ENCODE peak calls at places on chromosomes 1 and 21, in nine cellular contexts. One of them, this sample, is unnamed.

GRCh38 chr21:42336065-42336464 is 14.7 kb downstream of the TFF2 start:
- DNase-seq in hypothalamus: no peak
- DNase-seq in ascending aorta: no peak
- DNase-seq in HEK293T: no peak
- DNase-seq in endodermal cell: peak
- DNase-seq in left lung: no peak
- DNase-seq in PC-3: no peak
- DNase-seq in NCI-H446: no peak
- DNase-seq in LoVo: no peak
- DNase-seq in this sample: no peak

GRCh38 chr1:46526013-46526688 is 25.3 kb downstream of the KNCN start:
- DNase-seq in NCI-H446: no peak
- DNase-seq in hypothalamus: no peak
- DNase-seq in left lung: peak
- DNase-seq in ascending aorta: no peak
- DNase-seq in PC-3: no peak
- DNase-seq in endodermal cell: no peak
- DNase-seq in HEK293T: no peak
- DNase-seq in LoVo: no peak
- DNase-seq in this sample: no peak

GRCh38 chr21:37984416-37984815 is 68.2 kb upstream of the KCNJ6 start:
- DNase-seq in PC-3: peak
- DNase-seq in NCI-H446: no peak
- DNase-seq in HEK293T: no peak
- DNase-seq in hypothalamus: no peak
- DNase-seq in endodermal cell: no peak
- DNase-seq in ascending aorta: no peak
- DNase-seq in left lung: no peak
- DNase-seq in LoVo: peak
- DNase-seq in this sample: no peak

GRCh38 chr1:75999034-75999433 is 66.8 kb upstream of the ASB17 start:
- DNase-seq in LoVo: no peak
- DNase-seq in left lung: no peak
- DNase-seq in hypothalamus: no peak
- DNase-seq in NCI-H446: no peak
- DNase-seq in HEK293T: no peak
- DNase-seq in PC-3: no peak
- DNase-seq in endodermal cell: no peak
- DNase-seq in ascending aorta: no peak
- DNase-seq in this sample: no peak

GRCh38 chr1:11515403-11516300 is 36.7 kb downstream of the DISP3 start:
- DNase-seq in NCI-H446: no peak
- DNase-seq in HEK293T: no peak
- DNase-seq in LoVo: no peak
- DNase-seq in endodermal cell: no peak
- DNase-seq in left lung: peak
- DNase-seq in hypothalamus: no peak
- DNase-seq in ascending aorta: no peak
- DNase-seq in PC-3: no peak
- DNase-seq in this sample: no peak

GRCh38 chr1:45658171-45658570 is 28.2 kb downstream of the GPBP1L1 start:
- DNase-seq in HEK293T: no peak
- DNase-seq in endodermal cell: no peak
- DNase-seq in hypothalamus: no peak
- DNase-seq in NCI-H446: no peak
- DNase-seq in ascending aorta: no peak
- DNase-seq in left lung: no peak
- DNase-seq in PC-3: no peak
- DNase-seq in LoVo: no peak
- DNase-seq in this sample: no peak

GRCh38 chr1:160078392-160079195 is 2.7 kb upstream of the KCNJ9 start:
- DNase-seq in LoVo: peak
- DNase-seq in ascending aorta: no peak
- DNase-seq in HEK293T: peak
- DNase-seq in NCI-H446: no peak
- DNase-seq in endodermal cell: peak
- DNase-seq in left lung: no peak
- DNase-seq in hypothalamus: peak
- DNase-seq in PC-3: peak
- DNase-seq in this sample: peak

GRCh38 chr1:30068787-30069472 is 654.5 kb downstream of the MATN1 start:
- DNase-seq in ascending aorta: no peak
- DNase-seq in NCI-H446: no peak
- DNase-seq in left lung: no peak
- DNase-seq in LoVo: no peak
- DNase-seq in HEK293T: no peak
- DNase-seq in endodermal cell: no peak
- DNase-seq in PC-3: peak
- DNase-seq in hypothalamus: no peak
- DNase-seq in this sample: no peak

GRCh38 chr1:51236548-51237312 is 657 bp downstream of the RNF11 start:
- DNase-seq in endodermal cell: peak
- DNase-seq in ascending aorta: no peak
- DNase-seq in LoVo: peak
- DNase-seq in PC-3: peak
- DNase-seq in NCI-H446: peak
- DNase-seq in hypothalamus: peak
- DNase-seq in left lung: peak
- DNase-seq in HEK293T: peak
- DNase-seq in this sample: no peak

GRCh38 chr1:219179293-219179692 is 5.6 kb downstream of the LYPLAL1 start:
- DNase-seq in endodermal cell: no peak
- DNase-seq in PC-3: no peak
- DNase-seq in HEK293T: no peak
- DNase-seq in ascending aorta: no peak
- DNase-seq in left lung: no peak
- DNase-seq in LoVo: no peak
- DNase-seq in NCI-H446: no peak
- DNase-seq in hypothalamus: no peak
- DNase-seq in this sample: peak

GRCh38 chr1:154423303-154423987 is 18.3 kb downstream of the IL6R start:
- DNase-seq in HEK293T: no peak
- DNase-seq in LoVo: no peak
- DNase-seq in hypothalamus: no peak
- DNase-seq in ascending aorta: no peak
- DNase-seq in left lung: no peak
- DNase-seq in NCI-H446: no peak
- DNase-seq in PC-3: peak
- DNase-seq in endodermal cell: no peak
- DNase-seq in this sample: no peak

GRCh38 chr1:53739109-53739681 is at the start of gene GLIS1:
- DNase-seq in left lung: peak
- DNase-seq in PC-3: peak
- DNase-seq in hypothalamus: peak
- DNase-seq in endodermal cell: peak
- DNase-seq in NCI-H446: peak
- DNase-seq in LoVo: peak
- DNase-seq in ascending aorta: no peak
- DNase-seq in HEK293T: peak
- DNase-seq in this sample: peak

GRCh38 chr1:218380125-218380977 is 35.2 kb downstream of the TGFB2 start:
- DNase-seq in HEK293T: no peak
- DNase-seq in PC-3: peak
- DNase-seq in hypothalamus: no peak
- DNase-seq in left lung: no peak
- DNase-seq in LoVo: peak
- DNase-seq in endodermal cell: no peak
- DNase-seq in NCI-H446: peak
- DNase-seq in ascending aorta: no peak
- DNase-seq in this sample: no peak

GRCh38 chr21:32278518-32279376 is at the start of gene MIS18A:
- DNase-seq in LoVo: peak
- DNase-seq in PC-3: peak
- DNase-seq in hypothalamus: peak
- DNase-seq in NCI-H446: peak
- DNase-seq in left lung: peak
- DNase-seq in endodermal cell: peak
- DNase-seq in ascending aorta: peak
- DNase-seq in HEK293T: peak
- DNase-seq in this sample: peak

GRCh38 chr1:78157162-78157561 is 111.4 kb downstream of the GIPC2 start:
- DNase-seq in LoVo: no peak
- DNase-seq in hypothalamus: no peak
- DNase-seq in endodermal cell: no peak
- DNase-seq in NCI-H446: no peak
- DNase-seq in left lung: no peak
- DNase-seq in PC-3: peak
- DNase-seq in HEK293T: no peak
- DNase-seq in ascending aorta: no peak
- DNase-seq in this sample: no peak

This sample was measured in Kasumi-1.